ENCODE peak calls at places on chromosomes 12 and 14, in six cellular contexts. J, A, C, G, E and X are unnamed samples.

GRCh38 chr14:66993512-66993911 is 195.7 kb upstream of the GARIN2 start:
- DNase-seq in G (no peak), C (no peak), J (no peak), E (no peak), A (no peak), X (no peak)

GRCh38 chr12:45575823-45576448 is 153.6 kb upstream of the ARID2 start:
- DNase-seq in E (no peak), G (no peak), J (peak), C (no peak), A (no peak), X (no peak)

GRCh38 chr12:53659011-53659551 is 16.8 kb downstream of the ATP5MC2 start:
- DNase-seq in J (no peak), G (peak), C (no peak), E (peak), A (no peak), X (no peak)

GRCh38 chr12:91811481-91812287 is 334.0 kb downstream of the BTG1 start:
- DNase-seq in E (peak), J (peak), C (peak), G (no peak), A (peak), X (peak)

GRCh38 chr12:53616950-53617349 is 9.2 kb downstream of the ATF7 start:
- DNase-seq in A (no peak), E (no peak), C (no peak), G (no peak), J (no peak), X (no peak)

GRCh38 chr12:31370645-31371620 is 45.0 kb upstream of the SINHCAF start:
- DNase-seq in G (no peak), J (peak), A (no peak), C (no peak), E (peak), X (no peak)

GRCh38 chr12:49920241-49920914 is 16.7 kb upstream of the FAIM2 start:
- DNase-seq in G (no peak), C (no peak), J (no peak), E (no peak), A (no peak), X (no peak)

GRCh38 chr12:54140958-54141388 is 47.8 kb downstream of the SMUG1 start:
- DNase-seq in C (no peak), J (no peak), G (no peak), E (peak), A (no peak), X (peak)

GRCh38 chr12:60042835-60043234 is 447.0 kb downstream of the SLC16A7 start:
- DNase-seq in A (no peak), J (no peak), G (no peak), C (no peak), E (no peak), X (no peak)

GRCh38 chr12:8697120-8697475 is 693 bp upstream of the RIMKLB start:
- DNase-seq in C (no peak), E (no peak), J (peak), A (peak), G (peak), X (peak)

GRCh38 chr12:63870838-63871237 is 26.3 kb downstream of the SRGAP1 start:
- DNase-seq in G (no peak), A (no peak), E (no peak), C (no peak), J (no peak), X (no peak)

GRCh38 chr12:114662512-114663177 is 21.3 kb downstream of the TBX3 start:
- DNase-seq in G (peak), E (peak), A (peak), C (peak), J (peak), X (peak)

GRCh38 chr14:95487669-95488084 is 28.8 kb downstream of the SYNE3 start:
- DNase-seq in A (no peak), G (no peak), C (no peak), E (no peak), J (no peak), X (no peak)

GRCh38 chr12:50221228-50222008 is 54.2 kb upstream of the CERS5 start:
- DNase-seq in A (no peak), E (no peak), C (no peak), G (peak), J (peak), X (no peak)

GRCh38 chr12:71888521-71888920 is 49.0 kb downstream of the TBC1D15 start:
- DNase-seq in E (no peak), J (no peak), C (no peak), G (no peak), A (no peak), X (no peak)

GRCh38 chr12:52230364-52231281 is 2.4 kb upstream of the KRT7 start:
- DNase-seq in C (no peak), G (no peak), J (no peak), A (no peak), E (peak), X (peak)

GRCh38 chr12:54277823-54278276 is 2.1 kb downstream of the CBX5 start:
- DNase-seq in E (no peak), C (no peak), G (no peak), A (no peak), J (no peak), X (no peak)

GRCh38 chr14:106665814-106666213 is 1139.4 kb downstream of the TMEM121 start:
- DNase-seq in G (no peak), E (no peak), J (no peak), A (peak), C (no peak), X (no peak)

GRCh38 chr12:113983777-113984448 is 17.8 kb upstream of the RBM19 start:
- DNase-seq in A (no peak), J (no peak), E (no peak), G (no peak), C (no peak), X (no peak)

GRCh38 chr14:98791661-98792060 is 480.3 kb downstream of the BCL11B start:
- DNase-seq in G (no peak), A (no peak), E (no peak), C (no peak), J (no peak), X (no peak)

GRCh38 chr12:12470751-12471300 is 91.8 kb downstream of the DUSP16 start:
- DNase-seq in G (no peak), E (no peak), J (no peak), C (no peak), A (no peak), X (no peak)

GRCh38 chr14:99745307-99745951 is 47.8 kb upstream of the EML1 start:
- DNase-seq in E (no peak), J (no peak), C (no peak), G (no peak), A (no peak), X (no peak)

GRCh38 chr12:127063339-127064090 is 1203.5 kb upstream of the TMEM132C start:
- DNase-seq in C (no peak), A (no peak), G (peak), J (no peak), E (no peak), X (no peak)

GRCh38 chr14:89767861-89768268 is 186.7 kb downstream of the EFCAB11 start:
- DNase-seq in J (peak), E (no peak), C (peak), A (peak), G (no peak), X (no peak)

GRCh38 chr14:104143071-104143470 is 4.7 kb downstream of the KIF26A start:
- DNase-seq in E (peak), G (no peak), C (peak), J (no peak), A (no peak), X (no peak)

GRCh38 chr14:71533396-71533795 is 398.8 kb upstream of the RGS6 start:
- DNase-seq in J (no peak), G (no peak), E (no peak), C (no peak), A (no peak), X (no peak)

GRCh38 chr12:57836442-57837375 is 9.8 kb downstream of the CTDSP2 start:
- DNase-seq in G (peak), A (no peak), C (no peak), J (peak), E (peak), X (peak)

GRCh38 chr12:22803725-22804124 is 178.8 kb downstream of the ETNK1 start:
- DNase-seq in J (no peak), E (no peak), G (no peak), C (no peak), A (no peak), X (no peak)

GRCh38 chr14:98548071-98548686 is 723.8 kb downstream of the BCL11B start:
- DNase-seq in A (peak), J (no peak), G (no peak), E (no peak), C (no peak), X (no peak)

GRCh38 chr12:28110329-28110728 is 79.9 kb upstream of the CCDC91 start:
- DNase-seq in G (no peak), C (no peak), E (no peak), A (no peak), J (peak), X (no peak)

GRCh38 chr12:14896477-14897184 is 11.0 kb upstream of the MGP start:
- DNase-seq in E (no peak), J (no peak), A (no peak), G (no peak), C (no peak), X (no peak)

GRCh38 chr12:121652767-121653497 is 16.5 kb downstream of the MORN3 start:
- DNase-seq in E (no peak), G (no peak), C (no peak), A (no peak), J (no peak), X (no peak)

GRCh38 chr14:52185178-52185577 is 82.3 kb upstream of the PTGDR start:
- DNase-seq in A (no peak), G (no peak), J (no peak), C (no peak), E (no peak), X (no peak)